ENCODE peak calls at places on chromosomes 13 and 19, in nine cellular contexts. One of them, this sample, is unnamed.

GRCh38 chr13:107770541-107770940 is 444.8 kb downstream of the LIG4 start:
- DNase-seq in stimulated activated effector memory CD8-positive, alpha-beta T cell treated with anti-CD3 and anti-CD28 coated beads, Interleukin-12 subunit alpha, Interleukin-12 subunit beta, amount 100 ng/mL, for 72 hours: no peak
- DNase-seq in G401: no peak
- DNase-seq in HFFc6: no peak
- DNase-seq in thoracic aorta: no peak
- DNase-seq in activated gamma-delta T cell treated with Interleukin-2 at 50 U/mL for 16 hours: no peak
- DNase-seq in brain microvascular endothelial cell: no peak
- DNase-seq in GM23248: no peak
- DNase-seq in GM23338: peak
- DNase-seq in this sample: no peak

GRCh38 chr13:76307157-76307556 is 579.0 kb downstream of the KCTD12 start:
- DNase-seq in GM23248: no peak
- DNase-seq in brain microvascular endothelial cell: peak
- DNase-seq in activated gamma-delta T cell treated with Interleukin-2 at 50 U/mL for 16 hours: no peak
- DNase-seq in thoracic aorta: no peak
- DNase-seq in G401: no peak
- DNase-seq in HFFc6: no peak
- DNase-seq in GM23338: no peak
- DNase-seq in stimulated activated effector memory CD8-positive, alpha-beta T cell treated with anti-CD3 and anti-CD28 coated beads, Interleukin-12 subunit alpha, Interleukin-12 subunit beta, amount 100 ng/mL, for 72 hours: no peak
- DNase-seq in this sample: peak

GRCh38 chr13:98930014-98930625 is 47.7 kb downstream of the DOCK9 start:
- DNase-seq in thoracic aorta: no peak
- DNase-seq in stimulated activated effector memory CD8-positive, alpha-beta T cell treated with anti-CD3 and anti-CD28 coated beads, Interleukin-12 subunit alpha, Interleukin-12 subunit beta, amount 100 ng/mL, for 72 hours: no peak
- DNase-seq in G401: no peak
- DNase-seq in GM23338: peak
- DNase-seq in HFFc6: no peak
- DNase-seq in brain microvascular endothelial cell: no peak
- DNase-seq in GM23248: no peak
- DNase-seq in activated gamma-delta T cell treated with Interleukin-2 at 50 U/mL for 16 hours: no peak
- DNase-seq in this sample: no peak

GRCh38 chr19:6530385-6531162 is at the start of gene TNFSF9:
- DNase-seq in activated gamma-delta T cell treated with Interleukin-2 at 50 U/mL for 16 hours: peak
- DNase-seq in GM23338: peak
- DNase-seq in brain microvascular endothelial cell: peak
- DNase-seq in HFFc6: peak
- DNase-seq in thoracic aorta: peak
- DNase-seq in stimulated activated effector memory CD8-positive, alpha-beta T cell treated with anti-CD3 and anti-CD28 coated beads, Interleukin-12 subunit alpha, Interleukin-12 subunit beta, amount 100 ng/mL, for 72 hours: peak
- DNase-seq in GM23248: peak
- DNase-seq in G401: peak
- DNase-seq in this sample: peak

GRCh38 chr13:21616880-21617279 is 12.9 kb upstream of the MICU2 start:
- DNase-seq in stimulated activated effector memory CD8-positive, alpha-beta T cell treated with anti-CD3 and anti-CD28 coated beads, Interleukin-12 subunit alpha, Interleukin-12 subunit beta, amount 100 ng/mL, for 72 hours: no peak
- DNase-seq in GM23248: no peak
- DNase-seq in GM23338: no peak
- DNase-seq in G401: no peak
- DNase-seq in HFFc6: no peak
- DNase-seq in activated gamma-delta T cell treated with Interleukin-2 at 50 U/mL for 16 hours: no peak
- DNase-seq in brain microvascular endothelial cell: no peak
- DNase-seq in thoracic aorta: no peak
- DNase-seq in this sample: no peak

GRCh38 chr19:54873990-54874389 is at the start of gene FCAR:
- DNase-seq in HFFc6: no peak
- DNase-seq in G401: no peak
- DNase-seq in stimulated activated effector memory CD8-positive, alpha-beta T cell treated with anti-CD3 and anti-CD28 coated beads, Interleukin-12 subunit alpha, Interleukin-12 subunit beta, amount 100 ng/mL, for 72 hours: no peak
- DNase-seq in GM23248: no peak
- DNase-seq in activated gamma-delta T cell treated with Interleukin-2 at 50 U/mL for 16 hours: no peak
- DNase-seq in thoracic aorta: no peak
- DNase-seq in brain microvascular endothelial cell: no peak
- DNase-seq in GM23338: no peak
- DNase-seq in this sample: no peak

GRCh38 chr19:12884926-12885748 is 1.9 kb downstream of the KLF1 start:
- DNase-seq in HFFc6: no peak
- DNase-seq in brain microvascular endothelial cell: peak
- DNase-seq in G401: no peak
- DNase-seq in thoracic aorta: no peak
- DNase-seq in activated gamma-delta T cell treated with Interleukin-2 at 50 U/mL for 16 hours: peak
- DNase-seq in stimulated activated effector memory CD8-positive, alpha-beta T cell treated with anti-CD3 and anti-CD28 coated beads, Interleukin-12 subunit alpha, Interleukin-12 subunit beta, amount 100 ng/mL, for 72 hours: peak
- DNase-seq in GM23248: peak
- DNase-seq in GM23338: peak
- DNase-seq in this sample: peak

GRCh38 chr13:99258210-99258860 is at the start of gene GPR18:
- DNase-seq in activated gamma-delta T cell treated with Interleukin-2 at 50 U/mL for 16 hours: peak
- DNase-seq in thoracic aorta: no peak
- DNase-seq in stimulated activated effector memory CD8-positive, alpha-beta T cell treated with anti-CD3 and anti-CD28 coated beads, Interleukin-12 subunit alpha, Interleukin-12 subunit beta, amount 100 ng/mL, for 72 hours: no peak
- DNase-seq in HFFc6: no peak
- DNase-seq in brain microvascular endothelial cell: no peak
- DNase-seq in GM23248: no peak
- DNase-seq in GM23338: no peak
- DNase-seq in G401: no peak
- DNase-seq in this sample: no peak

GRCh38 chr19:47229674-47230121 is 1.3 kb downstream of the BBC3 start:
- DNase-seq in thoracic aorta: no peak
- DNase-seq in brain microvascular endothelial cell: no peak
- DNase-seq in G401: peak
- DNase-seq in HFFc6: peak
- DNase-seq in GM23248: peak
- DNase-seq in activated gamma-delta T cell treated with Interleukin-2 at 50 U/mL for 16 hours: no peak
- DNase-seq in stimulated activated effector memory CD8-positive, alpha-beta T cell treated with anti-CD3 and anti-CD28 coated beads, Interleukin-12 subunit alpha, Interleukin-12 subunit beta, amount 100 ng/mL, for 72 hours: no peak
- DNase-seq in GM23338: no peak
- DNase-seq in this sample: peak

GRCh38 chr13:32175307-32175706 is 139.9 kb downstream of the ZAR1L start:
- DNase-seq in GM23338: no peak
- DNase-seq in HFFc6: no peak
- DNase-seq in brain microvascular endothelial cell: no peak
- DNase-seq in GM23248: no peak
- DNase-seq in thoracic aorta: no peak
- DNase-seq in stimulated activated effector memory CD8-positive, alpha-beta T cell treated with anti-CD3 and anti-CD28 coated beads, Interleukin-12 subunit alpha, Interleukin-12 subunit beta, amount 100 ng/mL, for 72 hours: no peak
- DNase-seq in G401: no peak
- DNase-seq in activated gamma-delta T cell treated with Interleukin-2 at 50 U/mL for 16 hours: no peak
- DNase-seq in this sample: peak

GRCh38 chr19:6412111-6412999 is 12.3 kb downstream of the KHSRP start:
- DNase-seq in GM23248: peak
- DNase-seq in brain microvascular endothelial cell: peak
- DNase-seq in activated gamma-delta T cell treated with Interleukin-2 at 50 U/mL for 16 hours: peak
- DNase-seq in stimulated activated effector memory CD8-positive, alpha-beta T cell treated with anti-CD3 and anti-CD28 coated beads, Interleukin-12 subunit alpha, Interleukin-12 subunit beta, amount 100 ng/mL, for 72 hours: peak
- DNase-seq in G401: peak
- DNase-seq in GM23338: peak
- DNase-seq in HFFc6: no peak
- DNase-seq in thoracic aorta: no peak
- DNase-seq in this sample: peak

GRCh38 chr19:21084343-21084742 is 2.3 kb downstream of the ZNF714 start:
- DNase-seq in activated gamma-delta T cell treated with Interleukin-2 at 50 U/mL for 16 hours: no peak
- DNase-seq in brain microvascular endothelial cell: peak
- DNase-seq in GM23338: no peak
- DNase-seq in HFFc6: peak
- DNase-seq in stimulated activated effector memory CD8-positive, alpha-beta T cell treated with anti-CD3 and anti-CD28 coated beads, Interleukin-12 subunit alpha, Interleukin-12 subunit beta, amount 100 ng/mL, for 72 hours: no peak
- DNase-seq in G401: no peak
- DNase-seq in thoracic aorta: no peak
- DNase-seq in GM23248: peak
- DNase-seq in this sample: no peak

GRCh38 chr13:36344173-36344572 is 2.0 kb downstream of the SPART start:
- DNase-seq in activated gamma-delta T cell treated with Interleukin-2 at 50 U/mL for 16 hours: no peak
- DNase-seq in brain microvascular endothelial cell: no peak
- DNase-seq in G401: no peak
- DNase-seq in GM23338: peak
- DNase-seq in HFFc6: peak
- DNase-seq in GM23248: peak
- DNase-seq in stimulated activated effector memory CD8-positive, alpha-beta T cell treated with anti-CD3 and anti-CD28 coated beads, Interleukin-12 subunit alpha, Interleukin-12 subunit beta, amount 100 ng/mL, for 72 hours: no peak
- DNase-seq in thoracic aorta: no peak
- DNase-seq in this sample: no peak

GRCh38 chr19:44722131-44723121 is 23.5 kb downstream of the CEACAM16 start:
- DNase-seq in GM23248: no peak
- DNase-seq in stimulated activated effector memory CD8-positive, alpha-beta T cell treated with anti-CD3 and anti-CD28 coated beads, Interleukin-12 subunit alpha, Interleukin-12 subunit beta, amount 100 ng/mL, for 72 hours: no peak
- DNase-seq in thoracic aorta: no peak
- DNase-seq in activated gamma-delta T cell treated with Interleukin-2 at 50 U/mL for 16 hours: no peak
- DNase-seq in HFFc6: no peak
- DNase-seq in G401: no peak
- DNase-seq in GM23338: no peak
- DNase-seq in brain microvascular endothelial cell: no peak
- DNase-seq in this sample: no peak

GRCh38 chr13:107339209-107339608 is 771.3 kb upstream of the ARGLU1 start:
- DNase-seq in thoracic aorta: no peak
- DNase-seq in activated gamma-delta T cell treated with Interleukin-2 at 50 U/mL for 16 hours: no peak
- DNase-seq in brain microvascular endothelial cell: no peak
- DNase-seq in GM23338: peak
- DNase-seq in stimulated activated effector memory CD8-positive, alpha-beta T cell treated with anti-CD3 and anti-CD28 coated beads, Interleukin-12 subunit alpha, Interleukin-12 subunit beta, amount 100 ng/mL, for 72 hours: no peak
- DNase-seq in GM23248: peak
- DNase-seq in HFFc6: no peak
- DNase-seq in G401: no peak
- DNase-seq in this sample: no peak

GRCh38 chr13:110560606-110561334 is 752 bp downstream of the RAB20 start:
- DNase-seq in GM23338: peak
- DNase-seq in stimulated activated effector memory CD8-positive, alpha-beta T cell treated with anti-CD3 and anti-CD28 coated beads, Interleukin-12 subunit alpha, Interleukin-12 subunit beta, amount 100 ng/mL, for 72 hours: no peak
- DNase-seq in HFFc6: no peak
- DNase-seq in activated gamma-delta T cell treated with Interleukin-2 at 50 U/mL for 16 hours: no peak
- DNase-seq in thoracic aorta: no peak
- DNase-seq in G401: no peak
- DNase-seq in GM23248: peak
- DNase-seq in brain microvascular endothelial cell: peak
- DNase-seq in this sample: peak

GRCh38 chr19:41552558-41552957 is 23.4 kb upstream of the CEACAM21 start:
- DNase-seq in thoracic aorta: no peak
- DNase-seq in GM23248: no peak
- DNase-seq in brain microvascular endothelial cell: no peak
- DNase-seq in HFFc6: no peak
- DNase-seq in activated gamma-delta T cell treated with Interleukin-2 at 50 U/mL for 16 hours: no peak
- DNase-seq in G401: no peak
- DNase-seq in stimulated activated effector memory CD8-positive, alpha-beta T cell treated with anti-CD3 and anti-CD28 coated beads, Interleukin-12 subunit alpha, Interleukin-12 subunit beta, amount 100 ng/mL, for 72 hours: no peak
- DNase-seq in GM23338: no peak
- DNase-seq in this sample: no peak

GRCh38 chr19:4830768-4831265 is 695 bp downstream of the TICAM1 start:
- DNase-seq in activated gamma-delta T cell treated with Interleukin-2 at 50 U/mL for 16 hours: no peak
- DNase-seq in GM23338: no peak
- DNase-seq in stimulated activated effector memory CD8-positive, alpha-beta T cell treated with anti-CD3 and anti-CD28 coated beads, Interleukin-12 subunit alpha, Interleukin-12 subunit beta, amount 100 ng/mL, for 72 hours: no peak
- DNase-seq in HFFc6: no peak
- DNase-seq in GM23248: peak
- DNase-seq in brain microvascular endothelial cell: no peak
- DNase-seq in thoracic aorta: no peak
- DNase-seq in G401: no peak
- DNase-seq in this sample: no peak

GRCh38 chr19:3135961-3136683 is at the start of gene GNA15:
- DNase-seq in stimulated activated effector memory CD8-positive, alpha-beta T cell treated with anti-CD3 and anti-CD28 coated beads, Interleukin-12 subunit alpha, Interleukin-12 subunit beta, amount 100 ng/mL, for 72 hours: no peak
- DNase-seq in activated gamma-delta T cell treated with Interleukin-2 at 50 U/mL for 16 hours: no peak
- DNase-seq in HFFc6: no peak
- DNase-seq in GM23338: no peak
- DNase-seq in GM23248: no peak
- DNase-seq in G401: no peak
- DNase-seq in thoracic aorta: no peak
- DNase-seq in brain microvascular endothelial cell: no peak
- DNase-seq in this sample: no peak

GRCh38 chr13:34321986-34322385 is 504.0 kb downstream of the RFC3 start:
- DNase-seq in brain microvascular endothelial cell: no peak
- DNase-seq in activated gamma-delta T cell treated with Interleukin-2 at 50 U/mL for 16 hours: no peak
- DNase-seq in GM23338: no peak
- DNase-seq in GM23248: no peak
- DNase-seq in stimulated activated effector memory CD8-positive, alpha-beta T cell treated with anti-CD3 and anti-CD28 coated beads, Interleukin-12 subunit alpha, Interleukin-12 subunit beta, amount 100 ng/mL, for 72 hours: no peak
- DNase-seq in HFFc6: no peak
- DNase-seq in G401: peak
- DNase-seq in thoracic aorta: no peak
- DNase-seq in this sample: no peak

GRCh38 chr13:98599502-98600328 is 22.8 kb upstream of the STK24 start:
- DNase-seq in thoracic aorta: no peak
- DNase-seq in GM23248: peak
- DNase-seq in HFFc6: no peak
- DNase-seq in GM23338: peak
- DNase-seq in G401: no peak
- DNase-seq in stimulated activated effector memory CD8-positive, alpha-beta T cell treated with anti-CD3 and anti-CD28 coated beads, Interleukin-12 subunit alpha, Interleukin-12 subunit beta, amount 100 ng/mL, for 72 hours: no peak
- DNase-seq in activated gamma-delta T cell treated with Interleukin-2 at 50 U/mL for 16 hours: no peak
- DNase-seq in brain microvascular endothelial cell: no peak
- DNase-seq in this sample: no peak

GRCh38 chr19:23440207-23440606 is 44.9 kb upstream of the ZNF91 start:
- DNase-seq in GM23338: peak
- DNase-seq in GM23248: peak
- DNase-seq in activated gamma-delta T cell treated with Interleukin-2 at 50 U/mL for 16 hours: no peak
- DNase-seq in G401: no peak
- DNase-seq in stimulated activated effector memory CD8-positive, alpha-beta T cell treated with anti-CD3 and anti-CD28 coated beads, Interleukin-12 subunit alpha, Interleukin-12 subunit beta, amount 100 ng/mL, for 72 hours: no peak
- DNase-seq in HFFc6: no peak
- DNase-seq in thoracic aorta: no peak
- DNase-seq in brain microvascular endothelial cell: no peak
- DNase-seq in this sample: peak

GRCh38 chr19:11659612-11660011 is 62.3 kb downstream of the ZNF627 start:
- DNase-seq in brain microvascular endothelial cell: no peak
- DNase-seq in G401: no peak
- DNase-seq in stimulated activated effector memory CD8-positive, alpha-beta T cell treated with anti-CD3 and anti-CD28 coated beads, Interleukin-12 subunit alpha, Interleukin-12 subunit beta, amount 100 ng/mL, for 72 hours: no peak
- DNase-seq in activated gamma-delta T cell treated with Interleukin-2 at 50 U/mL for 16 hours: no peak
- DNase-seq in thoracic aorta: no peak
- DNase-seq in GM23338: peak
- DNase-seq in GM23248: peak
- DNase-seq in HFFc6: peak
- DNase-seq in this sample: no peak

GRCh38 chr13:112740502-112741131 is 50.8 kb downstream of the ATP11A start:
- DNase-seq in brain microvascular endothelial cell: peak
- DNase-seq in thoracic aorta: no peak
- DNase-seq in GM23338: no peak
- DNase-seq in G401: no peak
- DNase-seq in activated gamma-delta T cell treated with Interleukin-2 at 50 U/mL for 16 hours: no peak
- DNase-seq in HFFc6: peak
- DNase-seq in GM23248: peak
- DNase-seq in stimulated activated effector memory CD8-positive, alpha-beta T cell treated with anti-CD3 and anti-CD28 coated beads, Interleukin-12 subunit alpha, Interleukin-12 subunit beta, amount 100 ng/mL, for 72 hours: no peak
- DNase-seq in this sample: no peak

GRCh38 chr13:22496803-22497508 is 683.8 kb upstream of the SGCG start:
- DNase-seq in thoracic aorta: no peak
- DNase-seq in HFFc6: no peak
- DNase-seq in GM23248: no peak
- DNase-seq in GM23338: no peak
- DNase-seq in stimulated activated effector memory CD8-positive, alpha-beta T cell treated with anti-CD3 and anti-CD28 coated beads, Interleukin-12 subunit alpha, Interleukin-12 subunit beta, amount 100 ng/mL, for 72 hours: no peak
- DNase-seq in activated gamma-delta T cell treated with Interleukin-2 at 50 U/mL for 16 hours: no peak
- DNase-seq in brain microvascular endothelial cell: no peak
- DNase-seq in G401: no peak
- DNase-seq in this sample: no peak

GRCh38 chr13:57932071-57932470 is 300.5 kb downstream of the PCDH17 start:
- DNase-seq in brain microvascular endothelial cell: no peak
- DNase-seq in activated gamma-delta T cell treated with Interleukin-2 at 50 U/mL for 16 hours: no peak
- DNase-seq in thoracic aorta: no peak
- DNase-seq in GM23248: no peak
- DNase-seq in stimulated activated effector memory CD8-positive, alpha-beta T cell treated with anti-CD3 and anti-CD28 coated beads, Interleukin-12 subunit alpha, Interleukin-12 subunit beta, amount 100 ng/mL, for 72 hours: no peak
- DNase-seq in GM23338: no peak
- DNase-seq in HFFc6: no peak
- DNase-seq in G401: peak
- DNase-seq in this sample: no peak

GRCh38 chr19:49371184-49371583 is 7.5 kb downstream of the DKKL1 start:
- DNase-seq in GM23248: no peak
- DNase-seq in G401: no peak
- DNase-seq in HFFc6: no peak
- DNase-seq in thoracic aorta: no peak
- DNase-seq in stimulated activated effector memory CD8-positive, alpha-beta T cell treated with anti-CD3 and anti-CD28 coated beads, Interleukin-12 subunit alpha, Interleukin-12 subunit beta, amount 100 ng/mL, for 72 hours: no peak
- DNase-seq in brain microvascular endothelial cell: no peak
- DNase-seq in activated gamma-delta T cell treated with Interleukin-2 at 50 U/mL for 16 hours: no peak
- DNase-seq in GM23338: no peak
- DNase-seq in this sample: no peak

GRCh38 chr13:70723732-70724131 is 615.5 kb upstream of the KLHL1 start:
- DNase-seq in GM23248: no peak
- DNase-seq in brain microvascular endothelial cell: peak
- DNase-seq in GM23338: no peak
- DNase-seq in activated gamma-delta T cell treated with Interleukin-2 at 50 U/mL for 16 hours: no peak
- DNase-seq in G401: no peak
- DNase-seq in thoracic aorta: no peak
- DNase-seq in stimulated activated effector memory CD8-positive, alpha-beta T cell treated with anti-CD3 and anti-CD28 coated beads, Interleukin-12 subunit alpha, Interleukin-12 subunit beta, amount 100 ng/mL, for 72 hours: no peak
- DNase-seq in HFFc6: no peak
- DNase-seq in this sample: peak

This sample was measured in NCI-H82.